ENCODE peak calls at places on chromosomes 3 and 15, in ten cellular contexts. One of them, this sample, is unnamed. For H3K4me1, the result is how much of the 10 kb centered on the place peaks cover.

GRCh38 chr15:71278989-71279756 is 163.9 kb downstream of the THSD4 start:
- DNase-seq in A549: peak
- DNase-seq in IMR-90: peak
- DNase-seq in adrenal gland: peak
- DNase-seq in astrocyte: peak
- DNase-seq in left lung: peak
- DNase-seq in neural progenitor cell: no peak
- DNase-seq in psoas muscle: peak
- DNase-seq in CD8-positive, alpha-beta memory T cell: no peak
- DNase-seq in tibial artery: peak
- DNase-seq in this sample: peak

GRCh38 chr3:32283304-32283703 is 44.8 kb downstream of the CMTM8 start:
- DNase-seq in A549: no peak
- DNase-seq in IMR-90: no peak
- DNase-seq in adrenal gland: peak
- DNase-seq in astrocyte: no peak
- DNase-seq in left lung: no peak
- DNase-seq in neural progenitor cell: no peak
- DNase-seq in psoas muscle: peak
- DNase-seq in CD8-positive, alpha-beta memory T cell: no peak
- DNase-seq in tibial artery: no peak
- DNase-seq in this sample: peak

GRCh38 chr3:38968891-38969290 is 82.9 kb downstream of the SCN11A start:
- DNase-seq in A549: no peak
- DNase-seq in IMR-90: no peak
- DNase-seq in adrenal gland: no peak
- DNase-seq in astrocyte: no peak
- DNase-seq in left lung: no peak
- DNase-seq in neural progenitor cell: no peak
- DNase-seq in psoas muscle: no peak
- DNase-seq in CD8-positive, alpha-beta memory T cell: no peak
- DNase-seq in tibial artery: no peak
- DNase-seq in this sample: peak

GRCh38 chr3:193970773-193971206 is 165.2 kb upstream of the HES1 start:
- DNase-seq in A549: no peak
- DNase-seq in IMR-90: no peak
- DNase-seq in adrenal gland: no peak
- DNase-seq in astrocyte: peak
- DNase-seq in left lung: no peak
- DNase-seq in neural progenitor cell: no peak
- DNase-seq in psoas muscle: no peak
- DNase-seq in CD8-positive, alpha-beta memory T cell: no peak
- DNase-seq in tibial artery: no peak
- DNase-seq in this sample: no peak

GRCh38 chr3:98680723-98681122 is 82.4 kb upstream of the ST3GAL6 start:
- DNase-seq in A549: no peak
- DNase-seq in IMR-90: peak
- DNase-seq in adrenal gland: no peak
- DNase-seq in astrocyte: peak
- DNase-seq in left lung: no peak
- DNase-seq in neural progenitor cell: no peak
- DNase-seq in psoas muscle: no peak
- DNase-seq in CD8-positive, alpha-beta memory T cell: no peak
- DNase-seq in tibial artery: no peak
- DNase-seq in this sample: no peak

GRCh38 chr3:156463123-156463522 is 91.8 kb downstream of the SSR3 start:
- DNase-seq in A549: no peak
- DNase-seq in IMR-90: no peak
- DNase-seq in adrenal gland: no peak
- DNase-seq in astrocyte: no peak
- DNase-seq in left lung: no peak
- DNase-seq in neural progenitor cell: no peak
- DNase-seq in psoas muscle: no peak
- DNase-seq in CD8-positive, alpha-beta memory T cell: no peak
- DNase-seq in tibial artery: no peak
- DNase-seq in this sample: no peak

GRCh38 chr3:188133219-188133618 is 20.7 kb upstream of the LPP start:
- DNase-seq in A549: no peak
- DNase-seq in IMR-90: peak
- DNase-seq in adrenal gland: no peak
- DNase-seq in astrocyte: peak
- DNase-seq in left lung: no peak
- DNase-seq in neural progenitor cell: no peak
- DNase-seq in psoas muscle: no peak
- DNase-seq in CD8-positive, alpha-beta memory T cell: no peak
- DNase-seq in tibial artery: no peak
- DNase-seq in this sample: no peak

GRCh38 chr3:10597733-10598132 is 92.3 kb upstream of the ATP2B2 start:
- DNase-seq in A549: no peak
- DNase-seq in IMR-90: no peak
- DNase-seq in adrenal gland: no peak
- DNase-seq in astrocyte: no peak
- DNase-seq in left lung: no peak
- DNase-seq in neural progenitor cell: no peak
- DNase-seq in psoas muscle: no peak
- DNase-seq in CD8-positive, alpha-beta memory T cell: no peak
- DNase-seq in tibial artery: no peak
- DNase-seq in this sample: no peak

DNA sequence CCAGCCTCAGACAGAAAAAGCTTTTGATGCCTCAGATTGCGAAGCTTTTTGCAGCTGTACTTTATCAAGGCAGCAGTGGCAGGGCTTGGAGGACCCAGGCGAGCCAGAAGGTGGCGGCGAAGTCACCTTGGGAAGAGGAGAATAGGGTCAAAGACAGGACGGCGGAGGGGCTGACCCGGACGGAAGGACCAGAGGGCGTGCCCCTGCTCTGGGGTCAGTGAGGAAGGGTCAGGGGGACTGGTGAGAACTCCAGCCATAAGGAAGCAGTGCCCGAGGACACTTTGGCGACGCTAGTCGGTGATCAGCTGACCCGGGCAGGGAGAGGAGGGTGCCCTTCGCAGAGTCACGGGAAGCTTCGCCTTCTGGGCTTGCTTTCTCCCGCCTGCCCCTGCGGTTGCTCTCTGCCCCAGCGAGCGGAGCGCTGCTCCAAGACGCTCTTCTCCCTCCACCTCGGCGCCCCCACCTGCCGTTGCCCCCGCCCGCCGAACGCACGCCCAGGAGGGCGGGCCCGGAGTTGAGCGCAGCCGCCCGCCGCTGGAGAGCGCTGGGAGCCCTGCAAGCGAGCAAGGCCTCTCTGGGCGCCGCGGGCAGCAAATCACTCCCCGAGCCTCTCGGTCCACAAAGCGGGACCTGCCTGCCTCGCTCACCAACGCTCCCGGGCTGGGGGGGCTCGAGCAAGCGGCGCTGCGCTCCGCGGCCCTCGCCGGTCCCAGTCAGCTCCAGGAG is 1.4 kb downstream of the CADPS start:
- DNase-seq in A549: peak
- DNase-seq in IMR-90: no peak
- DNase-seq in adrenal gland: peak
- DNase-seq in astrocyte: peak
- DNase-seq in left lung: peak
- DNase-seq in neural progenitor cell: peak
- DNase-seq in psoas muscle: no peak
- DNase-seq in CD8-positive, alpha-beta memory T cell: no peak
- DNase-seq in tibial artery: peak
- DNase-seq in this sample: peak
- H3K4me3 ChIP-seq in A549: peak
- H3K4me3 ChIP-seq in IMR-90: no peak
- H3K4me3 ChIP-seq in adrenal gland: peak
- H3K4me3 ChIP-seq in astrocyte: peak
- H3K4me3 ChIP-seq in left lung: peak
- H3K4me3 ChIP-seq in neural progenitor cell: peak
- H3K4me3 ChIP-seq in psoas muscle: peak
- H3K4me3 ChIP-seq in CD8-positive, alpha-beta memory T cell: no peak
- H3K4me3 ChIP-seq in tibial artery: peak
- H3K4me3 ChIP-seq in this sample: peak

DNA sequence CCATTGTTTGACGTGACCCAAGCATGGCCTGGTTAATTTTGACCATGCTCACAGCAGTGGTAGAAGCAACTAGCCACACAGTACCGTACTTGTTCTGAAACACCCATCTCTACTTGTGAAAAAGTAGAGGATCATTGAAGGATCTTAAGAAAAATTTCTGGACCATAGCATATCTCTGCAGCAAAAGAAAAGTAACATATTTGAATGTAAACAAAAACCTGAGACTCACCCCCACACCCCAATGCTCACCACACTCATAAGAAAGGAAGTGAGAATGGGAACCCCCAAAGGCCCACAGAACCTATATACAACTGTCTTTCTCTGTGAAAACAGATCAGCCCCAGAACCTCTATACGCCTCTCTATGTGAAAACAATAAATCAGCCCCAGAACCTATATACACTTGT is 33.8 kb upstream of the TFRC start:
- DNase-seq in A549: no peak
- DNase-seq in IMR-90: no peak
- DNase-seq in adrenal gland: no peak
- DNase-seq in astrocyte: no peak
- DNase-seq in left lung: no peak
- DNase-seq in neural progenitor cell: no peak
- DNase-seq in psoas muscle: no peak
- DNase-seq in CD8-positive, alpha-beta memory T cell: no peak
- DNase-seq in tibial artery: no peak
- DNase-seq in this sample: no peak
- H3K4me1 ChIP-seq in A549: under half
- H3K4me1 ChIP-seq in IMR-90: under half
- H3K4me1 ChIP-seq in adrenal gland: under half
- H3K4me1 ChIP-seq in astrocyte: under half
- H3K4me1 ChIP-seq in left lung: under half
- H3K4me1 ChIP-seq in neural progenitor cell: under half
- H3K4me1 ChIP-seq in psoas muscle: under half
- H3K4me1 ChIP-seq in CD8-positive, alpha-beta memory T cell: under half
- H3K4me1 ChIP-seq in tibial artery: under half
- H3K4me1 ChIP-seq in this sample: under half

GRCh38 chr3:177318559-177318958 is 121.3 kb upstream of the TBL1XR1 start:
- DNase-seq in A549: no peak
- DNase-seq in IMR-90: no peak
- DNase-seq in adrenal gland: no peak
- DNase-seq in astrocyte: no peak
- DNase-seq in left lung: no peak
- DNase-seq in neural progenitor cell: no peak
- DNase-seq in psoas muscle: no peak
- DNase-seq in CD8-positive, alpha-beta memory T cell: no peak
- DNase-seq in tibial artery: no peak
- DNase-seq in this sample: no peak

GRCh38 chr3:177321819-177322218 is 124.5 kb upstream of the TBL1XR1 start:
- DNase-seq in A549: no peak
- DNase-seq in IMR-90: no peak
- DNase-seq in adrenal gland: no peak
- DNase-seq in astrocyte: no peak
- DNase-seq in left lung: no peak
- DNase-seq in neural progenitor cell: no peak
- DNase-seq in psoas muscle: no peak
- DNase-seq in CD8-positive, alpha-beta memory T cell: no peak
- DNase-seq in tibial artery: no peak
- DNase-seq in this sample: no peak

GRCh38 chr3:177320765-177321247 is 123.5 kb upstream of the TBL1XR1 start:
- DNase-seq in A549: no peak
- DNase-seq in IMR-90: no peak
- DNase-seq in adrenal gland: no peak
- DNase-seq in astrocyte: peak
- DNase-seq in left lung: no peak
- DNase-seq in neural progenitor cell: no peak
- DNase-seq in psoas muscle: no peak
- DNase-seq in CD8-positive, alpha-beta memory T cell: no peak
- DNase-seq in tibial artery: no peak
- DNase-seq in this sample: no peak

GRCh38 chr3:177317247-177317646 is 120.0 kb upstream of the TBL1XR1 start:
- DNase-seq in A549: no peak
- DNase-seq in IMR-90: no peak
- DNase-seq in adrenal gland: no peak
- DNase-seq in astrocyte: no peak
- DNase-seq in left lung: no peak
- DNase-seq in neural progenitor cell: no peak
- DNase-seq in psoas muscle: no peak
- DNase-seq in CD8-positive, alpha-beta memory T cell: no peak
- DNase-seq in tibial artery: no peak
- DNase-seq in this sample: no peak

DNA sequence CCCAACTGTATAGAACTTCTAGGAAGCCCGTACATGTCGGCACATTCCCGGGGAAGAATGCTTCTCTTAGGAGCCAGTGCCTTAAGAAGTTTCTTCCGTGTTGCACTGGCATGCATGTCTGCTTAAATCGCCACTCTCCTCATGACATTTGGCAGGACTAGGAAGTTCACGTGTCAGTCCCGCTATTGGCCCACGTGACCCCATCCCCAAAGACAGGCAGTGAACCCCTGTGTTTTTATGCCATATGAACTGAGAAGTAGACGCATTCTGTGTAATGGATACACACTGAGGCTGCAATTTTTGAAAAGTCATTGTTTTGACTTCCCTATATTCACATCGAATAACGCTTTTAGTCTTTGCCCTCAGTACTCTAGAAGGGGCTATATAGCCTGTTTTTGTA is 125.6 kb upstream of the TBL1XR1 start:
- DNase-seq in A549: no peak
- DNase-seq in IMR-90: no peak
- DNase-seq in adrenal gland: no peak
- DNase-seq in astrocyte: no peak
- DNase-seq in left lung: peak
- DNase-seq in neural progenitor cell: no peak
- DNase-seq in psoas muscle: no peak
- DNase-seq in CD8-positive, alpha-beta memory T cell: no peak
- DNase-seq in tibial artery: no peak
- DNase-seq in this sample: no peak
- H3K4me3 ChIP-seq in A549: no peak
- H3K4me3 ChIP-seq in IMR-90: no peak
- H3K4me3 ChIP-seq in adrenal gland: no peak
- H3K4me3 ChIP-seq in astrocyte: no peak
- H3K4me3 ChIP-seq in left lung: no peak
- H3K4me3 ChIP-seq in neural progenitor cell: no peak
- H3K4me3 ChIP-seq in psoas muscle: no peak
- H3K4me3 ChIP-seq in CD8-positive, alpha-beta memory T cell: no peak
- H3K4me3 ChIP-seq in tibial artery: no peak
- H3K4me3 ChIP-seq in this sample: no peak

GRCh38 chr3:192913540-192913939 is 4.1 kb downstream of the MB21D2 start:
- DNase-seq in A549: no peak
- DNase-seq in IMR-90: no peak
- DNase-seq in adrenal gland: no peak
- DNase-seq in astrocyte: no peak
- DNase-seq in left lung: no peak
- DNase-seq in neural progenitor cell: no peak
- DNase-seq in psoas muscle: no peak
- DNase-seq in CD8-positive, alpha-beta memory T cell: no peak
- DNase-seq in tibial artery: no peak
- DNase-seq in this sample: no peak

GRCh38 chr3:192915306-192915705 is 2.4 kb downstream of the MB21D2 start:
- DNase-seq in A549: peak
- DNase-seq in IMR-90: peak
- DNase-seq in adrenal gland: no peak
- DNase-seq in astrocyte: peak
- DNase-seq in left lung: no peak
- DNase-seq in neural progenitor cell: peak
- DNase-seq in psoas muscle: no peak
- DNase-seq in CD8-positive, alpha-beta memory T cell: no peak
- DNase-seq in tibial artery: no peak
- DNase-seq in this sample: no peak

GRCh38 chr3:192907784-192908183 is 9.9 kb downstream of the MB21D2 start:
- DNase-seq in A549: no peak
- DNase-seq in IMR-90: no peak
- DNase-seq in adrenal gland: no peak
- DNase-seq in astrocyte: no peak
- DNase-seq in left lung: no peak
- DNase-seq in neural progenitor cell: no peak
- DNase-seq in psoas muscle: no peak
- DNase-seq in CD8-positive, alpha-beta memory T cell: no peak
- DNase-seq in tibial artery: no peak
- DNase-seq in this sample: no peak

GRCh38 chr3:192914873-192915272 is 2.8 kb downstream of the MB21D2 start:
- DNase-seq in A549: no peak
- DNase-seq in IMR-90: no peak
- DNase-seq in adrenal gland: no peak
- DNase-seq in astrocyte: no peak
- DNase-seq in left lung: no peak
- DNase-seq in neural progenitor cell: no peak
- DNase-seq in psoas muscle: no peak
- DNase-seq in CD8-positive, alpha-beta memory T cell: no peak
- DNase-seq in tibial artery: no peak
- DNase-seq in this sample: no peak

DNA sequence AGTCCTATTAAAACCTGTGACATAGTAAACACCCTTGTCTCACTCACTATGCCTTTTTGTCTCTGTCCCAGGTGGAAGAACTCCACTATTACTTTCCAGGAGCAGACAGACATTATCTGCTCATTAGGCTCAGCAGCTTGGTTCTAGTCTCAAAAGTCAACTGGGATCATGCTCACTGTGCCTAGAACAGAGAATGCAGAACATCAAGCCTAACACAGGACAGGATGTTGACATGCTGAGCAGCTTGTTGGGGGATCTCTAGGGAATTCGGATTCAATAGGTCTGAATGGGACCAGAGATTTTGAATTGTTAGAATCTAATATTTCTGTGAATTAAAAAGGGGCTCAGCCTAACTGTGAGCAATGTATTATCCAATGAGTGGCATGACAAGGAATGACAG is 6.4 kb downstream of the MB21D2 start:
- DNase-seq in A549: no peak
- DNase-seq in IMR-90: no peak
- DNase-seq in adrenal gland: no peak
- DNase-seq in astrocyte: no peak
- DNase-seq in left lung: no peak
- DNase-seq in neural progenitor cell: no peak
- DNase-seq in psoas muscle: no peak
- DNase-seq in CD8-positive, alpha-beta memory T cell: no peak
- DNase-seq in tibial artery: no peak
- DNase-seq in this sample: no peak
- H3K4me1 ChIP-seq in A549: under half
- H3K4me1 ChIP-seq in IMR-90: under half
- H3K4me1 ChIP-seq in adrenal gland: under half
- H3K4me1 ChIP-seq in astrocyte: under half
- H3K4me1 ChIP-seq in left lung: under half
- H3K4me1 ChIP-seq in neural progenitor cell: under half
- H3K4me1 ChIP-seq in psoas muscle: under half
- H3K4me1 ChIP-seq in CD8-positive, alpha-beta memory T cell: under half
- H3K4me1 ChIP-seq in tibial artery: under half
- H3K4me1 ChIP-seq in this sample: under half

This sample was measured in heart left ventricle.